ENCODE peak calls at places on chromosome 15, in four cellular contexts. R is CD4-positive, alpha-beta T cell; K is HCT116; H is pancreas. C is an unnamed sample.
A peak's percentile ranks its signal among the peaks of the same experiment; 100 is the strongest.

GRCh38 chr15:47576921-47577474 is 140.3 kb upstream of the SEMA6D start:
- DNase-seq in R (no peak), K (no peak), H (no peak), C (no peak)

GRCh38 chr15:66802087-66803001 is 100.3 kb downstream of the SMAD6 start:
- DNase-seq in R (no peak), K (no peak), H (no peak), C (no peak)

GRCh38 chr15:52689562-52689961 is 10.4 kb upstream of the ATOSA start:
- DNase-seq in R (no peak), K (no peak), H (no peak), C (no peak)

GRCh38 chr15:53739651-53740050 is 19.8 kb downstream of the WDR72 start:
- DNase-seq in R (no peak), K (no peak), H (peak; percentile 39), C (no peak)

GRCh38 chr15:73786518-73786917 is 33.4 kb upstream of the INSYN1 start:
- DNase-seq in R (no peak), K (no peak), H (no peak), C (no peak)

GRCh38 chr15:52153900-52154895 is 37.0 kb downstream of the GNB5 start:
- DNase-seq in R (no peak), K (no peak), H (no peak), C (peak; percentile 40)

GRCh38 chr15:79397264-79397663 is 34.9 kb upstream of the MINAR1 start:
- DNase-seq in R (no peak), K (no peak), H (no peak), C (no peak)

GRCh38 chr15:38647683-38648082 is 83.1 kb upstream of the RASGRP1 start:
- DNase-seq in R (no peak), K (peak; percentile 8), H (no peak), C (no peak)

GRCh38 chr15:32715276-32715675 is 2.5 kb upstream of the GREM1 start:
- DNase-seq in R (no peak), K (no peak), H (no peak), C (no peak)

GRCh38 chr15:77985031-77985930 is 92.2 kb downstream of the TBC1D2B start:
- DNase-seq in R (no peak), K (no peak), H (peak; percentile 13), C (no peak)

GRCh38 chr15:96372554-96372953 is 42.1 kb downstream of the NR2F2 start:
- DNase-seq in R (no peak), K (no peak), H (no peak), C (no peak)

GRCh38 chr15:70308011-70308761 is 210.5 kb upstream of the TLE3 start:
- DNase-seq in R (no peak), K (peak; percentile 3), H (no peak), C (no peak)

GRCh38 chr15:65096481-65097385 is 18.3 kb downstream of the UBAP1L start:
- DNase-seq in R (no peak), K (no peak), H (no peak), C (no peak)

GRCh38 chr15:67832031-67832551 is 6.8 kb downstream of the SKOR1 start:
- DNase-seq in R (no peak), K (no peak), H (no peak), C (no peak)

GRCh38 chr15:80584973-80585372 is 110.1 kb upstream of the ABHD17C start:
- DNase-seq in R (no peak), K (no peak), H (no peak), C (no peak)

DNA sequence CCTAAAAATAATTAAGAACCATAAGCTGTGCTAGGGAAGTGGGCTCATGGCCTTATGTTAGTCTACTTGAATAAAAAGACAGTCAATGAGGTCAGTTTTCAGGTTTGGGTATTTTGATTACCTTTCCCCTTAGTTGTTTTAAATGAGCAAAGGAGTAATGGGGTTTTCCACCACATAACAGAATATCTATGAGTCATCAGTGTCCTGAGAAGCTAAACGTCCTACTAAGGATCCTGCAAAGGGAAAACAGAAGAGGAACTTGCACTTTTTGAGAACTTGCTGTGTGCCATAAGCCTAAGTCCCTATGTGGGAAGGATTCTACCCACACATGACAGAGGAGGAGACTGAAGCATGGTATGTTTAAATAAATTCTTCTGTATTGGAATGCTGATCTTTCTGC is 292.8 kb upstream of the TMC3 start:
- DNase-seq in R (no peak), K (no peak), H (no peak), C (no peak)
- H3K27ac ChIP-seq in R (no peak overlapping the region), K (no peak overlapping the region), H (no peak overlapping the region), C (no peak overlapping the region)

GRCh38 chr15:99476413-99477222 is 89.2 kb upstream of the MEF2A start:
- DNase-seq in R (no peak), K (no peak), H (no peak), C (peak; percentile 86)
- H3K27ac ChIP-seq in R (no peak overlapping the region), K (no peak overlapping the region), H (peak overlapping the region; percentile 23), C (peak overlapping the region; percentile 73)

DNA sequence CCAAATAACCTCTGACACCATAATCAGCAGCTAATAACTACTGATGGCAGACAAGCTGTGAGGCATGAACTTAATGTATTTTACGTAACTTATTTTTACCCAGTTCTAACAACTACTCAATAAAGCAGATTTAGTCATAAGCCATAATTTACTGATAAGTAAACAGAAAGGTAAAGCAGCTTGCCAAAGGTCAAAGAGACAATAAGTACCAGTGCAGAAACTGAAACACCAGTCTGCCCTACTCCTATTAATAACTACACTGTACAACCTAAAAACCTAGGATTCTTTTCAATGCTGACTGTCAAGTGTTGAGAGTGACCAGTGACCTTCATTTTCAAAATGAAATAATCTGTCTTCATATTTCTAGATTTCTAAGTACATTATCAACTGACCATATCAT is 152.2 kb downstream of the NR2E3 start:
- DNase-seq in R (no peak), K (no peak), H (no peak), C (no peak)
- H3K27ac ChIP-seq in R (no peak overlapping the region), K (no peak overlapping the region), H (no peak overlapping the region), C (no peak overlapping the region)

DNA sequence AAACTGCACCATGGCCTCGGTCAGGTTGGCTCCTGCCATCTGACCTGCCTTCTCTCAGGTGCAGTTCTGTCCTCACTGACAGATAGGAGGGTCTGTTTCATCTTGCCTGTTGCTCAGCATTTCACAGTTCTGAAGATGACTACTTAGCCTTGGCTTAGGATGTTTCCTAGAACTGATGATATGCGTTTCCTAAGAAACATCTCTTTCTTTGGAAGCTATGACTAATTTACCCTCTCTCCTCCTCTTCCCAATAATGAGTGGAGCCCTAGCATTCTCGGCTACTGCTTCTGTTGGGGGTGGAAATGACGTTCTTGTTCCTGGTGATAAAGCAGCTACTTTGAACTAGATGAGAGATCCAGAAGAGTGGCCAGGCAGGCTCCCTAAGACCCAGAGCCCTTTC is 27.3 kb downstream of the DUOX1 start:
- DNase-seq in R (no peak), K (no peak), H (no peak), C (no peak)
- H3K27ac ChIP-seq in R (no peak overlapping the region), K (no peak overlapping the region), H (no peak overlapping the region), C (no peak overlapping the region)

GRCh38 chr15:60477991-60478632 is 830 bp downstream of the ICE2 start:
- DNase-seq in R (no peak), K (no peak), H (no peak), C (no peak)

GRCh38 chr15:60479361-60479684 is 381 bp upstream of the ICE2 start:
- DNase-seq in R (no peak), K (no peak), H (no peak), C (no peak)

GRCh38 chr15:60478633-60479360 is at the start of gene ICE2:
- DNase-seq in R (peak; percentile 94), K (peak; percentile 81), H (peak; percentile 95), C (peak; percentile 97)

GRCh38 chr15:60476713-60477112 is 2.2 kb downstream of the ICE2 start:
- DNase-seq in R (no peak), K (no peak), H (no peak), C (no peak)

DNA sequence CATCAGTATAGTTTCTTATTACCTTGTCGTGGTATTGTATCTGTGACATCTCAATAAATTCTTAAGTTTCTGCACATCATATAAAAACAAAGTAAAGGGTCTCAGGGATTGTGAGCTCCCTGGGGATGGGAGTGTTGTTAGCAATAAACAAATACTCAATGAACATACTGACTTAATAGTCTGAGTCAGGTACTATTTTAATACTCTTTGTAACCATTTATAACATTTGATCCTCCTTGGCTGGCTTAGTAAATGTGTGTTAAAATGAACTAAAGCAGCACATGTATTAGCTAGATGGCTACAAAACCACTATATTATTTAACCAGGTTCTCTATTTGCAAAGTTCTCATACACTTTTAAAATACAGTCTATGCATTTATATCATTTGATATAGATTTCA is 1.8 kb downstream of the ICE2 start:
- DNase-seq in R (no peak), K (no peak), H (no peak), C (no peak)
- H3K27ac ChIP-seq in R (no peak overlapping the region), K (no peak overlapping the region), H (no peak overlapping the region), C (no peak overlapping the region)

DNA sequence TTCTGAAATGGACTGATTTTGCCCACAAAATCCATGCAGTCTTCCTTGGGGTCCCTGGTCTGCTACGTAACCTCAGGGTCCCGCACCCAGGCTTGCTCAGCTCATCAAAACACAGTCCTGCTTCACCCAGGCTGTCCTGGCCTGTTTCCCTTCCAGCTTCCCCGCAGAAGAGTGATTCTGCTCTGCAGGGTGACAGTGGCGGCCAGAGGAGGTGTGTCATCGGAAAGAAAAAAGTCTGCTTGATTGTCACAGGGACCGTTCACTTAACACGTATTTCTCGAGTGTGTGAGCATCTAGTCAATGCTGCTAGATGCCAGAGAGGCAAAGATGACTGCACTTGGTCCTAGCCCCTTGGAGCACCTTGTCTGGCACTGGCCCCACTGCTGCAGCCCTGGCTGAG is 50.1 kb upstream of the ABHD2 start:
- DNase-seq in R (no peak), K (no peak), H (no peak), C (no peak)
- H3K27ac ChIP-seq in R (no peak overlapping the region), K (no peak overlapping the region), H (no peak overlapping the region), C (no peak overlapping the region)